ENCODE peak calls at places on chromosomes 13 and 19, in eight cellular contexts. N, K, U, X, W, V, F and L are unnamed samples.

GRCh38 chr19:12047868-12048267 is 4.9 kb downstream of the ZNF878 start:
- DNase-seq in N (no peak), K (no peak), U (no peak), X (peak; percentile 17), W (no peak), V (no peak), F (no peak), L (no peak)

GRCh38 chr13:53191091-53191490 is 162.5 kb downstream of the OLFM4 start:
- DNase-seq in N (peak; percentile 45), K (no peak), U (no peak), X (peak; percentile 35), W (no peak), V (no peak), F (no peak), L (no peak)

GRCh38 chr19:29587518-29587986 is 18.5 kb upstream of the POP4 start:
- DNase-seq in N (no peak), K (no peak), U (no peak), X (peak; percentile 40), W (no peak), V (no peak), F (no peak), L (no peak)

GRCh38 chr13:46288570-46289259 is 77.0 kb downstream of the LRRC63 start:
- DNase-seq in N (peak; percentile 86), K (peak; percentile 66), U (peak; percentile 39), X (peak; percentile 62), W (peak; percentile 67), V (no peak), F (peak; percentile 39), L (peak; percentile 80)

GRCh38 chr13:35927554-35927953 is 203.6 kb downstream of the DCLK1 start:
- DNase-seq in N (no peak), K (no peak), U (no peak), X (peak; percentile 84), W (no peak), V (peak; percentile 65), F (no peak), L (no peak)

GRCh38 chr19:39430675-39431593 is 4.8 kb downstream of the RPS16 start:
- DNase-seq in N (peak; percentile 74), K (peak; percentile 83), U (peak; percentile 97), X (peak; percentile 52), W (peak; percentile 34), V (peak; percentile 100), F (no peak), L (peak; percentile 80)

GRCh38 chr19:1568320-1569019 is at the start of gene MEX3D:
- DNase-seq in N (peak; percentile 83), K (peak; percentile 90), U (no peak), X (peak; percentile 88), W (peak; percentile 91), V (no peak), F (peak; percentile 100), L (peak; percentile 95)

GRCh38 chr13:51999525-51999924 is 11.7 kb downstream of the ATP7B start:
- DNase-seq in N (no peak), K (no peak), U (no peak), X (peak; percentile 25), W (no peak), V (no peak), F (no peak), L (no peak)

GRCh38 chr19:22914646-22915045 is 82.6 kb downstream of the ZNF723 start:
- DNase-seq in N (no peak), K (no peak), U (no peak), X (no peak), W (no peak), V (no peak), F (no peak), L (no peak)

GRCh38 chr13:73767747-73768315 is 366.4 kb downstream of the KLF12 start:
- DNase-seq in N (peak; percentile 59), K (no peak), U (no peak), X (no peak), W (peak; percentile 37), V (no peak), F (peak; percentile 22), L (peak; percentile 52)

DNA sequence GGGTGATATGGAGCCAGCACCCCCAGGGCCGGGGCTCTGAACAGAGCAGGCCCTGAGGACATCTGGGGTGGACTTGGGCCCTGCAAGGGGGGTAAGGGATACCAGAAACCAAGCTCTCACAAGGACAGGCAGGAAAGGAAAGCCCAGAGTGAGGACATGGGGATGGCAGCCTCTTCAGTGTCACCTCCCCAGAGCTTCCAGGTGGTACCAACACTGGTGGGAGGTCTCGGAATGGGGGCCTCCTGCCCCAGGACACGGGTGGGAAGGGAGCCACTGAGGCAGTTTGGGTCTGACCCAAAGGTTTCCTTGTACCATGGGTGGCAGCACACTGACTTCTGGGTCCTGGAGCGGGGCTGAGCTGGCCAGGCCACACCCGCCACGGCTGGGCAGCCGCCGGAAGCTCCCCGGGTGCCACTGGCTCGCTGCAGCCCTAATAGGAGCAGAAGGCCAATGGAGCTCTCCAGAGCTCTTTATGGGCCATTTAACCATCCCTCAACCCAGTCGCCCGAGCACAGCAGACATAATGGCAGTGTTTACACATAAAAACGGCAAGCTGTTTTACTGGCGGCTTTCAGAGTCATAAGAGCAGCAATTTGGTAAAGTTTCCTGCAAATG is 59.4 kb downstream of the PEPD start:
- DNase-seq in N (no peak), K (no peak), U (no peak), X (no peak), W (no peak), V (no peak), F (no peak), L (no peak)
- H3K9me2 ChIP-seq in N (no peaks in the 10 kb centered on the region), K (no peaks in the 10 kb centered on the region), U (no peaks in the 10 kb centered on the region), X (no peaks in the 10 kb centered on the region), W (no peaks in the 10 kb centered on the region), V (no peaks in the 10 kb centered on the region), F (no peaks in the 10 kb centered on the region), L (no peaks in the 10 kb centered on the region)

DNA sequence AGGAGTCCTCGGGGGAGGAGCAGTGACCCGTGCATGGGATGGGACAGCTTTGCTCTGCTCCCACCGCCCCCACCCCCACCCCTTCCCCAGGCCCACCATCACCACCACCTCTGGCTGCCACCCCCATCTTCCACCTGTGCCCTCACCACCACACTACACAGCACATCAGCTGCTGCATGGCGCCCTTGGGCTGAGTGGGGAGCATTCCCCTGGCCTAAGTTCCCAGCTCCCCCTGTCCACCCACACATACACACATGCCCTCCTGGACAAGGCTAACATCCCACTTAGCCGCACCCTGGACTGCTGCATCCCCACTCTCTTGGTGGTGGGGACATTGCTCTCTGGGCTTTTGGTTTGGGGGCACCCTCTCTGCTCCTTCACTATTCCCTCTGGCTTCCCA is 46.2 kb upstream of the SGCG start:
- DNase-seq in N (no peak), K (no peak), U (no peak), X (no peak), W (no peak), V (no peak), F (no peak), L (no peak)
- H3K9me2 ChIP-seq in N (peaks cover 5% of the 10 kb centered on the region), K (no peaks in the 10 kb centered on the region), U (no peaks in the 10 kb centered on the region), X (no peaks in the 10 kb centered on the region), W (no peaks in the 10 kb centered on the region), V (no peaks in the 10 kb centered on the region), F (no peaks in the 10 kb centered on the region), L (no peaks in the 10 kb centered on the region)

DNA sequence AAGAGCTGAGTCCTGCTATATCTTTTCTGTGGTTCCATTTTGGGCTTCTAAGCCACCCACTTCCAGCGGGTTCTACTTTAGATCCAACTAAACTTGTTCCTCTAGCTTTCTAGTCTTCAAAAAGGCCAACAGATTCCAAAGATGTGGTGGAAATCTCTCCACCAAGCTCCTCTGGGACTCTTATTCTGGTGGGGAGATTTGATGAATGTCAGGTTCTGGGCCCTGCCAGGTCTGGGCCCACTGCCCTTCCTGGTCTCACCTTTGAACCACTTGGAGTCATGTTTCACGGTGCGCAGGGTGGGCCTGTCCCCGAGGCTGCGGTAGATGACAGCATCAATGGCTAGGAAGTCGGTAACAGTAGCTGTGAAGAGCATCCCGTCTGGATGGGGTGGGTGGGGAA is 4.8 kb downstream of the SEMA6B start:
- DNase-seq in N (no peak), K (no peak), U (no peak), X (no peak), W (no peak), V (no peak), F (no peak), L (no peak)
- H3K9me2 ChIP-seq in N (no peaks in the 10 kb centered on the region), K (no peaks in the 10 kb centered on the region), U (no peaks in the 10 kb centered on the region), X (no peaks in the 10 kb centered on the region), W (no peaks in the 10 kb centered on the region), V (no peaks in the 10 kb centered on the region), F (no peaks in the 10 kb centered on the region), L (no peaks in the 10 kb centered on the region)

GRCh38 chr19:41694831-41695635 is 7.0 kb upstream of the CEACAM7 start:
- DNase-seq in N (no peak), K (no peak), U (no peak), X (no peak), W (no peak), V (no peak), F (no peak), L (no peak)
- H3K9me2 ChIP-seq in N (no peaks in the 10 kb centered on the region), K (no peaks in the 10 kb centered on the region), U (no peaks in the 10 kb centered on the region), X (no peaks in the 10 kb centered on the region), W (no peaks in the 10 kb centered on the region), V (no peaks in the 10 kb centered on the region), F (no peaks in the 10 kb centered on the region), L (no peaks in the 10 kb centered on the region)